ENCODE peak calls at places on chromosome 12, in five cellular contexts. One of them, this sample, is unnamed.

GRCh38 chr12:47033081-47033480 is 46.3 kb upstream of the PCED1B start:
- DNase-seq in heart left ventricle: no peak
- DNase-seq in iPS DF 6.9: no peak
- DNase-seq in AG04450: no peak
- DNase-seq in lower lobe of right lung: peak
- DNase-seq in this sample: no peak

GRCh38 chr12:23221066-23221465 is 596.1 kb downstream of the ETNK1 start:
- DNase-seq in iPS DF 6.9: peak
- DNase-seq in lower lobe of right lung: no peak
- DNase-seq in heart left ventricle: no peak
- DNase-seq in AG04450: no peak
- DNase-seq in this sample: no peak

GRCh38 chr12:68271346-68271745 is 17.9 kb upstream of the IL22 start:
- DNase-seq in iPS DF 6.9: no peak
- DNase-seq in lower lobe of right lung: no peak
- DNase-seq in AG04450: peak
- DNase-seq in heart left ventricle: no peak
- DNase-seq in this sample: no peak

GRCh38 chr12:108821407-108822397 is 35.7 kb downstream of the SSH1 start:
- DNase-seq in AG04450: no peak
- DNase-seq in iPS DF 6.9: no peak
- DNase-seq in lower lobe of right lung: peak
- DNase-seq in heart left ventricle: no peak
- DNase-seq in this sample: no peak

GRCh38 chr12:18589316-18589715 is 148.5 kb downstream of the PLCZ1 start:
- DNase-seq in lower lobe of right lung: no peak
- DNase-seq in heart left ventricle: no peak
- DNase-seq in iPS DF 6.9: no peak
- DNase-seq in AG04450: no peak
- DNase-seq in this sample: no peak

GRCh38 chr12:25977047-25977446 is 18.6 kb downstream of the RASSF8 start:
- DNase-seq in heart left ventricle: no peak
- DNase-seq in iPS DF 6.9: no peak
- DNase-seq in AG04450: no peak
- DNase-seq in lower lobe of right lung: no peak
- DNase-seq in this sample: no peak

GRCh38 chr12:49347307-49348237 is 884 bp downstream of the DNAJC22 start:
- DNase-seq in iPS DF 6.9: no peak
- DNase-seq in AG04450: peak
- DNase-seq in lower lobe of right lung: peak
- DNase-seq in heart left ventricle: peak
- DNase-seq in this sample: peak

GRCh38 chr12:71846322-71846940 is 6.9 kb downstream of the TBC1D15 start:
- DNase-seq in iPS DF 6.9: no peak
- DNase-seq in AG04450: no peak
- DNase-seq in heart left ventricle: no peak
- DNase-seq in lower lobe of right lung: no peak
- DNase-seq in this sample: no peak

GRCh38 chr12:116524964-116525379 is 34.2 kb upstream of the MAP1LC3B2 start:
- DNase-seq in iPS DF 6.9: no peak
- DNase-seq in AG04450: no peak
- DNase-seq in heart left ventricle: no peak
- DNase-seq in lower lobe of right lung: no peak
- DNase-seq in this sample: peak

GRCh38 chr12:59431266-59431665 is 164.6 kb upstream of the SLC16A7 start:
- DNase-seq in AG04450: no peak
- DNase-seq in iPS DF 6.9: no peak
- DNase-seq in lower lobe of right lung: no peak
- DNase-seq in heart left ventricle: no peak
- DNase-seq in this sample: no peak

GRCh38 chr12:57517187-57517586 is 3.1 kb downstream of the DDIT3 start:
- DNase-seq in lower lobe of right lung: no peak
- DNase-seq in iPS DF 6.9: no peak
- DNase-seq in heart left ventricle: no peak
- DNase-seq in AG04450: no peak
- DNase-seq in this sample: no peak

GRCh38 chr12:104930388-104931326 is 27.4 kb downstream of the SLC41A2 start:
- DNase-seq in heart left ventricle: no peak
- DNase-seq in lower lobe of right lung: no peak
- DNase-seq in AG04450: no peak
- DNase-seq in iPS DF 6.9: no peak
- DNase-seq in this sample: no peak

GRCh38 chr12:26043139-26044006 is 81.5 kb downstream of the BHLHE41 start:
- DNase-seq in lower lobe of right lung: no peak
- DNase-seq in iPS DF 6.9: no peak
- DNase-seq in AG04450: no peak
- DNase-seq in heart left ventricle: no peak
- DNase-seq in this sample: no peak

GRCh38 chr12:109016978-109017377 is 3.9 kb downstream of the SVOP start:
- DNase-seq in AG04450: no peak
- DNase-seq in iPS DF 6.9: no peak
- DNase-seq in lower lobe of right lung: no peak
- DNase-seq in heart left ventricle: no peak
- DNase-seq in this sample: no peak

GRCh38 chr12:6772331-6772695 is at the start of gene LAG3:
- DNase-seq in iPS DF 6.9: no peak
- DNase-seq in lower lobe of right lung: no peak
- DNase-seq in AG04450: no peak
- DNase-seq in heart left ventricle: no peak
- DNase-seq in this sample: no peak

GRCh38 chr12:52876371-52876770 is 27.6 kb upstream of the KRT78 start:
- DNase-seq in iPS DF 6.9: no peak
- DNase-seq in lower lobe of right lung: peak
- DNase-seq in heart left ventricle: no peak
- DNase-seq in AG04450: no peak
- DNase-seq in this sample: no peak

GRCh38 chr12:52879394-52880351 is 25.2 kb downstream of the KRT8 start:
- DNase-seq in heart left ventricle: peak
- DNase-seq in lower lobe of right lung: peak
- DNase-seq in AG04450: no peak
- DNase-seq in iPS DF 6.9: peak
- DNase-seq in this sample: peak

GRCh38 chr12:52877242-52877641 is 27.6 kb downstream of the KRT8 start:
- DNase-seq in heart left ventricle: no peak
- DNase-seq in AG04450: no peak
- DNase-seq in iPS DF 6.9: no peak
- DNase-seq in lower lobe of right lung: no peak
- DNase-seq in this sample: no peak

GRCh38 chr12:52874573-52875435 is 26.0 kb upstream of the KRT78 start:
- DNase-seq in AG04450: no peak
- DNase-seq in lower lobe of right lung: no peak
- DNase-seq in iPS DF 6.9: no peak
- DNase-seq in heart left ventricle: no peak
- DNase-seq in this sample: no peak

DNA sequence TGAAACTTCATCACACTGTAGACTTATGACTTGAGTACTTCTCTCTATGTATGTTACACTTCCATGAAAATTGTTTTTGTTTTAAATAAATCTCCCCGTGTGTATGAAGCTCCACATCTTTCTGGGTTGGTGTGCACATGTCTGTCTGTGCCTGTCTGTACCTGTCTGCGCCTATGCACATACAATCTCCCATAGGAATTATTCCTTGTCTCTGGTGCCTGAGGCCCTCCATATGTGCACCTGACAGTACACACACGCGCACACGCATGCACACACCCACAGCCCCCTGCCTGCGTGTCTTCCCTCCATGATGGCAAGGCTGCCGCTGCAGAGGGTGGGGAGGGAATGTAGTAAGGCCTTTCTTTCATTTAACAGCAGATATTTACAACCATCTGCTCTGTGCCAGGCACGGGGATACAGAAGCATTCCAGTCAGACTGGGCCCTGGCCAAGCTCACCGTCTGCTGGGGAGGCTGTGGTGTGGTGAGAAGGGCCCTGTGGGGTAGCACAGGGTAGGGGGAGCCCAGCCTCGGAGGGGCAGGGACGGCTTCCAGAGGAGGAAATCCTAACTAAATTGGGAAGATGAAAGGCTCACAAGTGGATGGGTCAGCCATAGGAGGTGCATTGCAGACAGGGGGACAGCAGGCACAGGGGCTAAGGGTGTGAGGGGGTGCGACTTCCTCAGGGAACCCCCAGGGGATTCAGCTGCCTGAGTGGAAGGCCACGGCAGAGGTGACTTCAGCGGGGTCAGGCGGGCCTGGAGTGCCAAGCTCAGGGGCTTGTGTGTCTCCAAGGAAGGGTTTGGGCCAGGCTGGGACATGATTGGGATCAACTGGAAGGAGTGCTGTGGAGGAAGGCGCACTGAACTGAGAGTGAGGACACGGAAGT is 26.1 kb downstream of the KRT8 start:
- DNase-seq in iPS DF 6.9: no peak
- DNase-seq in AG04450: no peak
- DNase-seq in lower lobe of right lung: no peak
- DNase-seq in heart left ventricle: no peak
- DNase-seq in this sample: no peak
- H3K27ac ChIP-seq in iPS DF 6.9: no peak
- H3K27ac ChIP-seq in AG04450: no peak
- H3K27ac ChIP-seq in lower lobe of right lung: no peak
- H3K27ac ChIP-seq in heart left ventricle: peak
- H3K27ac ChIP-seq in this sample: no peak

DNA sequence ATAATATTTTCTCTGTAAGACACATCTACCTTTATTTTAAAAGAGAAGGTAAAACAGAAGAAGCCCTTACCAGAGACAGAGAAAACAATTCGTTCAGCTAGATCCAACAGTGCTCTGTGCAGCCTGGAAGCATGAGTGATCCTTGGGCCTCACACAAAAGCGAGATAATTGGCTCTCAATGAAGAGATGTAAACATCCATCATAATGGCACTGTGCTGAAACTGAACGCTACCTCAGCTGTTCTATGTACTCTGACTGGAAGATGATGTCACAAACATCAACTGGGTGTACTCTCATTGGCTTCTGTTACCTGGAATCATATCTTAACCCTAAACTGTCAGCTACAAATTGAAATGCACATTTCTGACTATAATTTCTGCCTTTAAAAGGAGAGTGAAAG is at the start of gene MGAT4C:
- DNase-seq in heart left ventricle: no peak
- DNase-seq in lower lobe of right lung: no peak
- DNase-seq in iPS DF 6.9: no peak
- DNase-seq in AG04450: no peak
- DNase-seq in this sample: no peak
- H3K4me3 ChIP-seq in heart left ventricle: peak
- H3K4me3 ChIP-seq in lower lobe of right lung: no peak
- H3K4me3 ChIP-seq in iPS DF 6.9: no peak
- H3K4me3 ChIP-seq in AG04450: no peak
- H3K4me3 ChIP-seq in this sample: no peak

GRCh38 chr12:89960607-89961394 is 252.2 kb upstream of the ATP2B1 start:
- DNase-seq in AG04450: no peak
- DNase-seq in iPS DF 6.9: no peak
- DNase-seq in lower lobe of right lung: no peak
- DNase-seq in heart left ventricle: no peak
- DNase-seq in this sample: no peak
- H3K27ac ChIP-seq in AG04450: no peak
- H3K27ac ChIP-seq in iPS DF 6.9: no peak
- H3K27ac ChIP-seq in lower lobe of right lung: no peak
- H3K27ac ChIP-seq in heart left ventricle: no peak
- H3K27ac ChIP-seq in this sample: no peak

DNA sequence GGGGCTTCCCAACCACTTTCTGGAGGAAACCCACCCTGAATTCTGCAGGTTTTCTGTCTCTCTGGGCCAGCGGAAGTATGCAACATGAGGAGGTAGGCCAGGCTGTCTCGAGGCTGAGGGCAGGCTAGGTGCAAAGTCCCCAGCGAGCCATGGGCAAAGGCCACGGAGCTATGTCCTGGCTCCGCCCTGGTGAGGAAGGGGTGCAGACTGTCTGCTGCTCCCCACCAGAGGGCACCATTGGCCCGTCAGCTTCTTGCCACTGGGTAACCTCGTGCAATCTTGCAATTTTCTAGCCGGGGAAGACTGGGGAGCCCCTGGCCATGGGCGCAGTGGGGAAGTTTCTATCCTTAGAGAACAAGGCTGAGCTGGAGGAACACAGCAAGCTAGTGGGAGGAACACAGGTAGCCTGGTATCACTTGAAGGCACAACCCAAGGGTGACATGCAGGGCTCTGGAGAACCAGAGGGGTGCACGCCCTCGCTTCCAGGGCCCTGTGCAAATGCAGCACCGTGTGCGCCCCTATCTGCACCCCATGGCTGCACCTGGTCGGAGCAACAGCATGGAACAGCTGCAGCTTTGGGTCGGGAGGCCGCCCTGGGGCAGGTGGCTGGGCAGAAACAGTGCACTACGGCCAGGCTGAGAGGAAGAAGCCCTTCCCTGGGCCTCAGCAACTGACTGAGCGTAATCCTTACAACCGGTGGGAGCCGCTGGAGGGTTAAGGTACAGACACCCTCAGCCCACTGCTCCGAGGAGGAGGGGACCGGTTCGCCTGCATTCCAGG is 27.6 kb upstream of the RPLP0 start:
- DNase-seq in lower lobe of right lung: peak
- DNase-seq in AG04450: peak
- DNase-seq in heart left ventricle: peak
- DNase-seq in iPS DF 6.9: peak
- DNase-seq in this sample: peak
- H3K4me3 ChIP-seq in lower lobe of right lung: peak
- H3K4me3 ChIP-seq in AG04450: no peak
- H3K4me3 ChIP-seq in heart left ventricle: peak
- H3K4me3 ChIP-seq in iPS DF 6.9: no peak
- H3K4me3 ChIP-seq in this sample: no peak

This sample was measured in SJSA1.